ENCODE peak calls at places on chromosomes 2 and 18, in four cellular contexts. W is WTC11, L is HepG2, D is K562. M is an unnamed sample.

GRCh38 chr18:21330122-21330701 is 88.2 kb downstream of the GREB1L start:
- DNase-seq in W (no peak), L (peak; percentile 32), D (no peak), M (no peak)

GRCh38 chr2:121530210-121530562 is 494 bp upstream of the RNU4ATAC start:
- DNase-seq in W (peak; percentile 80), L (peak; percentile 87), D (peak; percentile 81), M (peak; percentile 74)

GRCh38 chr18:35641916-35642315 is 60.4 kb downstream of the GALNT1 start:
- DNase-seq in W (no peak), L (no peak), D (no peak), M (no peak)

GRCh38 chr2:162301151-162301804 is 17.2 kb downstream of the IFIH1 start:
- DNase-seq in W (peak; percentile 20), L (peak; percentile 62), D (peak; percentile 63), M (peak; percentile 23)

GRCh38 chr2:96083064-96083889 is 33.1 kb downstream of the ADRA2B start:
- DNase-seq in W (peak; percentile 2), L (no peak), D (no peak), M (no peak)

GRCh38 chr18:23719634-23720201 is 30.5 kb downstream of the LAMA3 start:
- DNase-seq in W (no peak), L (peak; percentile 49), D (peak; percentile 75), M (no peak)

GRCh38 chr2:134206029-134206428 is 47.8 kb upstream of the MGAT5 start:
- DNase-seq in W (no peak), L (no peak), D (no peak), M (no peak)

GRCh38 chr2:173161040-173161439 is 85.4 kb downstream of the MAP3K20 start:
- DNase-seq in W (no peak), L (no peak), D (no peak), M (no peak)

GRCh38 chr2:236711440-236711839 is 141.8 kb downstream of the ACKR3 start:
- DNase-seq in W (no peak), L (no peak), D (no peak), M (no peak)

GRCh38 chr2:29640360-29640759 is 281.0 kb downstream of the ALK start:
- DNase-seq in W (no peak), L (no peak), D (no peak), M (no peak)

GRCh38 chr18:62485684-62486083 is 37.1 kb upstream of the ZCCHC2 start:
- DNase-seq in W (no peak), L (peak; percentile 40), D (peak; percentile 81), M (no peak)

GRCh38 chr2:235045973-235046343 is 94.1 kb downstream of the SH3BP4 start:
- DNase-seq in W (no peak), L (no peak), D (no peak), M (no peak)

GRCh38 chr18:23240609-23240930 is 105.3 kb downstream of the CABLES1 start:
- DNase-seq in W (no peak), L (no peak), D (no peak), M (no peak)

GRCh38 chr18:55509631-55510372 is 78.2 kb downstream of the TCF4 start:
- DNase-seq in W (no peak), L (no peak), D (peak; percentile 17), M (no peak)

GRCh38 chr2:113826346-113827285 is 63.3 kb upstream of the ACTR3 start:
- DNase-seq in W (no peak), L (peak; percentile 56), D (no peak), M (no peak)

GRCh38 chr2:73908689-73909652 is 16.2 kb downstream of the ACTG2 start:
- DNase-seq in W (no peak), L (no peak), D (no peak), M (no peak)

GRCh38 chr2:217530399-217531100 is 472.2 kb downstream of the TNS1 start:
- DNase-seq in W (no peak), L (peak; percentile 8), D (no peak), M (no peak)

GRCh38 chr18:74063023-74063422 is 84.6 kb downstream of the FBXO15 start:
- DNase-seq in W (no peak), L (no peak), D (peak; percentile 6), M (no peak)

GRCh38 chr2:140990416-140990815 is 1140.4 kb downstream of the LRP1B start:
- DNase-seq in W (no peak), L (no peak), D (no peak), M (no peak)

GRCh38 chr2:208033701-208034502 is 8.6 kb upstream of the PLEKHM3 start:
- DNase-seq in W (peak; percentile 61), L (peak; percentile 97), D (peak; percentile 68), M (peak; percentile 39)

GRCh38 chr2:232809349-232810124 is 33.2 kb upstream of the KCNJ13 start:
- DNase-seq in W (no peak), L (no peak), D (no peak), M (no peak)

GRCh38 chr18:23479829-23480505 is 23.3 kb upstream of the RMC1 start:
- DNase-seq in W (no peak), L (no peak), D (no peak), M (no peak)

GRCh38 chr18:28177828-28178635 is 1.1 kb upstream of the CDH2 start:
- DNase-seq in W (peak; percentile 79), L (peak; percentile 18), D (no peak), M (peak; percentile 74)

GRCh38 chr18:21682276-21683051 is 22.1 kb downstream of the ABHD3 start:
- DNase-seq in W (no peak), L (no peak), D (no peak), M (no peak)

GRCh38 chr2:3171564-3172264 is 205.9 kb downstream of the EIPR1 start:
- DNase-seq in W (no peak), L (no peak), D (no peak), M (no peak)

GRCh38 chr2:108316194-108316880 is 27.6 kb downstream of the SULT1C2 start:
- DNase-seq in W (peak; percentile 16), L (no peak), D (peak; percentile 13), M (no peak)

GRCh38 chr2:46796843-46797625 is 118.6 kb downstream of the MCFD2 start:
- DNase-seq in W (no peak), L (no peak), D (no peak), M (no peak)

GRCh38 chr2:22020101-22020742 is 896.5 kb downstream of the TDRD15 start:
- DNase-seq in W (no peak), L (no peak), D (no peak), M (no peak)

GRCh38 chr18:60385693-60386092 is 13.1 kb upstream of the MC4R start:
- DNase-seq in W (no peak), L (no peak), D (no peak), M (no peak)

GRCh38 chr2:42076357-42076921 is 28.6 kb downstream of the PKDCC start:
- DNase-seq in W (no peak), L (no peak), D (no peak), M (no peak)

GRCh38 chr2:9800975-9801723 is 42.1 kb upstream of the TAF1B start:
- DNase-seq in W (no peak), L (peak; percentile 30), D (peak; percentile 69), M (no peak)

GRCh38 chr2:233410191-233410760 is 56.0 kb downstream of the DGKD start:
- DNase-seq in W (no peak), L (no peak), D (no peak), M (no peak)

GRCh38 chr2:60735496-60736250 is 20.4 kb upstream of the PAPOLG start:
- DNase-seq in W (peak; percentile 64), L (no peak), D (peak; percentile 46), M (peak; percentile 34)

GRCh38 chr2:23497063-23497462 is 112.1 kb downstream of the KLHL29 start:
- DNase-seq in W (peak; percentile 47), L (no peak), D (no peak), M (no peak)

GRCh38 chr2:39468574-39469331 is 31.7 kb upstream of the MAP4K3 start:
- DNase-seq in W (no peak), L (peak; percentile 42), D (no peak), M (no peak)

GRCh38 chr18:9688036-9688741 is 19.9 kb upstream of the RAB31 start:
- DNase-seq in W (no peak), L (no peak), D (peak; percentile 90), M (no peak)

GRCh38 chr2:37618326-37618725 is 53.1 kb downstream of the CDC42EP3 start:
- DNase-seq in W (no peak), L (no peak), D (no peak), M (no peak)

GRCh38 chr2:163801499-163801893 is 65.7 kb upstream of the FIGN start:
- DNase-seq in W (no peak), L (no peak), D (no peak), M (no peak)

GRCh38 chr2:163802289-163802688 is 66.5 kb upstream of the FIGN start:
- DNase-seq in W (no peak), L (no peak), D (no peak), M (no peak)

GRCh38 chr2:163799807-163800206 is 64.0 kb upstream of the FIGN start:
- DNase-seq in W (no peak), L (no peak), D (no peak), M (no peak)

DNA sequence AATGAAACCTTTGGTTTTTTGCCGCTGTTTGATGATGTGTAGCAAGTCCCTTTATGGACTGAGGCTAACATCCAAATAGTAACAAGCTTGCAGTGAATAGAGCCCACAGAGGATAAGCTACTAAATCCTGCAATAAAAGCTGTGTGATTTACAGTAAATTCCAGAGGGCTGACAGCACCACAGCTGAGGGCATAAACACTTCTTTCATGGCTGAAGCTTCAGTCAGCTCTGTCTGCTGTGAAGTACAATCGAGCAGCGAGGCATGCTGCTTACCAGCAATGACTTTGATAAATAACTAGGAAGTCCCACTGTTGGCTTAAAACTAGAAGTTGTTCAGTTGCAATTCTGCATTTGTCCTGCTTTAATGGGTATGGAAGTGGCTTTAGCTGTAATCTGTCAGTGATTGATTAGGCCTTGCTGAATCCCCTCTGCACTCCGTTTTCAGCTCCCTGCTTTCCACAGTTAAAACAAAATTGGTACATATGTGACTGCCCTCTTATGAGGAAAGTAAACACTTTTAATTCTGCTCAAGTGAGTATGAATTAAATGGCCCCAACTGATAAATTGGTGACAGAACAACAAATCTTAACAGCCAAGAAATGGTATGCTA is 65.2 kb upstream of the FIGN start:
- DNase-seq in W (no peak), L (no peak), D (no peak), M (peak; percentile 60)
- TF ChIP-seq ELF4 in W (no peak), L (no peak), D (no peak), M (peak; percentile 19)

DNA sequence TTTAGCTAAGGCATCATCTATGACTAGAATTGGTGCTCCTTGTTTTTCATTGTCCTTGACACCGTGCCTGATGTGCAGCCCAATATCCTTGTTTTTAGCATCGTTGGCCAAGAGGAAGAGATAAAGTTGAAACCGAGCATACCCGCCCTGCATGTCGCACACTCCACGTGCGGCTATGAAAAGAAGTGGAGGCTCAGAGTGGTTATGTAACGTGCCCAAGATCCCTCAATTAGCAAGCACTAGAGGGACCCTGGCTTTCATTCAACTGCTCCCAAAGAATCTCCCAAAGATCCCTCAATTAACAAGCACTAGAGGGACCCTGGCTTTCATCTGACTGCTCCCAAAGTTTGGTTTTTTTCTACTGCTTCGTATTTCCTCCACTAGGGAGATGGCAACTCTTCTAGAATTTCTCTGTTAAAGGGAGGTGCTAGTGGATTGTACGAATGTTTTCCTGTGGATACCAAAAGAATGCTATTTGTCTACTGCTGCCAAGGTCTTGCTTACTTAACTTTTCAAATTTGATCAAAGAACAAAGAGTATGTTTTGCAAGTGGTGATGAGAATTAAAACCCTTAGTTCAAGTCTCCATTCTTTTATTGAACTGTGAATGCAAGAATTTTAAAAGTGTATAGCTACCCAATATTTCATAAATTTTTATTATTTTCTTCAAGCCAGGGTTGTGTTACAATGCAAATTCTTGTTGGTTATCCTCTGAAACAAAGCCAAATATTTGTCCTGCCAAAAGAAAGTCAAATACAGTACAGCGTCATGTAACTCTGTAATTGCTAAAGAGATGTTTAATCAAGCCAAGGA is 92.1 kb downstream of the AOX1 start:
- DNase-seq in W (no peak), L (peak; percentile 50), D (no peak), M (no peak)
- TF ChIP-seq ELF4 in W (no peak), L (no peak), D (no peak), M (no peak)

GRCh38 chr2:20689428-20690264 is 22.7 kb downstream of the GDF7 start:
- DNase-seq in W (no peak), L (no peak), D (no peak), M (no peak)
- TF ChIP-seq ELF4 in W (no peak), L (no peak), D (no peak), M (no peak)

GRCh38 chr18:58616446-58616845 is 12.4 kb downstream of the ALPK2 start:
- DNase-seq in W (no peak), L (no peak), D (no peak), M (no peak)
- TF ChIP-seq ELF4 in W (no peak), L (no peak), D (no peak), M (no peak)